ENCODE peak calls at places on chromosomes 1 and 21, in ten cellular contexts. A is fibroblast of the conjunctiva; S is CD4-positive, CD25-positive, alpha-beta regulatory T cell; G is DMS 273 treated with DMSO at 0.1 percent for 48 hours; L is prostate gland; U is NCI-H1092; Y is RPMI8226; I is CD8-positive, alpha-beta T cell; X is AG20443; W is IMR-90. Q is an unnamed sample.

GRCh38 chr1:97123717-97124446 is 402.3 kb downstream of the PTBP2 start:
- DNase-seq in A (no peak), S (no peak), I (no peak), X (no peak), Y (no peak), G (no peak), U (no peak), L (no peak), W (no peak), Q (no peak)

GRCh38 chr1:160615660-160616059 is 31.2 kb downstream of the SLAMF1 start:
- DNase-seq in L (no peak), U (no peak), X (no peak), I (no peak), G (no peak), W (no peak), A (no peak), S (no peak), Y (no peak), Q (no peak)

GRCh38 chr1:53614231-53615021 is 124.5 kb downstream of the GLIS1 start:
- DNase-seq in W (no peak), I (no peak), A (no peak), X (no peak), G (no peak), S (no peak), L (no peak), Y (no peak), U (no peak), Q (no peak)

GRCh38 chr1:100322436-100323211 is 29.7 kb upstream of the CDC14A start:
- DNase-seq in S (no peak), Y (no peak), G (no peak), X (peak), L (no peak), A (peak), W (peak), I (no peak), U (no peak), Q (no peak)

GRCh38 chr21:43600642-43601397 is 58.5 kb downstream of the HSF2BP start:
- DNase-seq in W (peak), X (peak), U (no peak), L (no peak), S (no peak), Y (no peak), A (peak), I (no peak), G (no peak), Q (no peak)

GRCh38 chr1:244075247-244075722 is 24.2 kb downstream of the ZBTB18 start:
- DNase-seq in Y (no peak), X (peak), A (no peak), G (no peak), S (peak), I (no peak), L (no peak), W (no peak), U (no peak), Q (peak)

GRCh38 chr1:23438545-23438944 is 14.0 kb upstream of the TCEA3 start:
- DNase-seq in G (no peak), I (no peak), X (no peak), W (no peak), U (no peak), A (no peak), Y (no peak), S (no peak), L (no peak), Q (no peak)

GRCh38 chr1:178538192-178538916 is 25.4 kb downstream of the TEX35 start:
- DNase-seq in I (no peak), G (no peak), L (no peak), W (peak), X (peak), A (no peak), Y (no peak), U (no peak), S (no peak), Q (no peak)

GRCh38 chr1:61851849-61852692 is 109.8 kb downstream of the PATJ start:
- DNase-seq in U (peak), I (no peak), W (peak), A (peak), G (peak), S (peak), Y (peak), X (peak), L (peak), Q (no peak)

GRCh38 chr1:175077356-175078030 is 9.9 kb downstream of the TNN start:
- DNase-seq in A (no peak), L (no peak), X (no peak), G (no peak), U (no peak), Y (no peak), S (no peak), I (no peak), W (no peak), Q (no peak)

GRCh38 chr1:172470149-172470548 is 26.3 kb upstream of the PIGC start:
- DNase-seq in W (no peak), G (no peak), X (no peak), S (no peak), L (no peak), I (no peak), U (no peak), Y (no peak), A (no peak), Q (no peak)

GRCh38 chr1:177640687-177641086 is 329.2 kb downstream of the SEC16B start:
- DNase-seq in A (no peak), S (no peak), I (no peak), U (no peak), G (no peak), L (no peak), X (no peak), W (no peak), Y (no peak), Q (no peak)

GRCh38 chr1:167011560-167012191 is 22.6 kb downstream of the MAEL start:
- DNase-seq in A (no peak), S (no peak), Y (no peak), U (no peak), G (no peak), I (no peak), X (no peak), L (no peak), W (no peak), Q (no peak)

GRCh38 chr1:56995414-56996100 is 29.7 kb upstream of the C8B start:
- DNase-seq in A (no peak), G (no peak), I (no peak), Y (no peak), U (no peak), X (no peak), L (no peak), S (no peak), W (no peak), Q (no peak)

GRCh38 chr1:102691592-102692090 is 416.7 kb downstream of the COL11A1 start:
- DNase-seq in G (no peak), I (no peak), X (no peak), L (no peak), Y (no peak), W (no peak), A (no peak), S (no peak), U (no peak), Q (no peak)

GRCh38 chr21:15730484-15731242 is 881 bp downstream of the USP25 start:
- DNase-seq in W (no peak), U (no peak), G (no peak), L (peak), A (no peak), I (no peak), S (peak), X (no peak), Y (peak), Q (no peak)

Q was measured in right atrium auricular region.